ENCODE peak calls at places on chromosomes 7 and 10, in seven cellular contexts. One of them, this sample, is unnamed.
A peak's percentile ranks its signal among the peaks of the same experiment; 100 is the strongest.

GRCh38 chr10:101658910-101659309 is 36.1 kb downstream of the FBXW4 start:
- DNase-seq in activated CD8-positive, alpha-beta T cell treated with anti-CD3 and anti-CD28 coated beads, Interleukin-2, amount 10 ng/mL, durations not matched to agents 7 days and 5 days: no peak
- DNase-seq in A172: no peak
- DNase-seq in adipocyte: no peak
- DNase-seq in GM03348: no peak
- DNase-seq in NCI-H460: no peak
- DNase-seq in adrenal gland: no peak
- DNase-seq in this sample: no peak

GRCh38 chr10:97718178-97718577 is 4.6 kb downstream of the MARVELD1 start:
- DNase-seq in activated CD8-positive, alpha-beta T cell treated with anti-CD3 and anti-CD28 coated beads, Interleukin-2, amount 10 ng/mL, durations not matched to agents 7 days and 5 days: no peak
- DNase-seq in A172: no peak
- DNase-seq in adipocyte: no peak
- DNase-seq in GM03348: no peak
- DNase-seq in NCI-H460: no peak
- DNase-seq in adrenal gland: no peak
- DNase-seq in this sample: peak; percentile 76

GRCh38 chr10:72242675-72243074 is 26.6 kb upstream of the ASCC1 start:
- DNase-seq in activated CD8-positive, alpha-beta T cell treated with anti-CD3 and anti-CD28 coated beads, Interleukin-2, amount 10 ng/mL, durations not matched to agents 7 days and 5 days: no peak
- DNase-seq in A172: no peak
- DNase-seq in adipocyte: peak; percentile 36
- DNase-seq in GM03348: no peak
- DNase-seq in NCI-H460: no peak
- DNase-seq in adrenal gland: peak; percentile 83
- DNase-seq in this sample: no peak

GRCh38 chr7:7938471-7938870 is 30.1 kb upstream of the GLCCI1 start:
- DNase-seq in activated CD8-positive, alpha-beta T cell treated with anti-CD3 and anti-CD28 coated beads, Interleukin-2, amount 10 ng/mL, durations not matched to agents 7 days and 5 days: no peak
- DNase-seq in A172: no peak
- DNase-seq in adipocyte: no peak
- DNase-seq in GM03348: no peak
- DNase-seq in NCI-H460: no peak
- DNase-seq in adrenal gland: no peak
- DNase-seq in this sample: no peak

GRCh38 chr7:45890902-45891461 is 2.7 kb downstream of the IGFBP1 start:
- DNase-seq in activated CD8-positive, alpha-beta T cell treated with anti-CD3 and anti-CD28 coated beads, Interleukin-2, amount 10 ng/mL, durations not matched to agents 7 days and 5 days: peak; percentile 20
- DNase-seq in A172: peak; percentile 57
- DNase-seq in adipocyte: peak; percentile 84
- DNase-seq in GM03348: peak; percentile 74
- DNase-seq in NCI-H460: peak; percentile 47
- DNase-seq in adrenal gland: no peak
- DNase-seq in this sample: no peak

GRCh38 chr7:2008936-2009540 is 223.7 kb downstream of the MAD1L1 start:
- DNase-seq in activated CD8-positive, alpha-beta T cell treated with anti-CD3 and anti-CD28 coated beads, Interleukin-2, amount 10 ng/mL, durations not matched to agents 7 days and 5 days: no peak
- DNase-seq in A172: no peak
- DNase-seq in adipocyte: no peak
- DNase-seq in GM03348: no peak
- DNase-seq in NCI-H460: no peak
- DNase-seq in adrenal gland: no peak
- DNase-seq in this sample: peak; percentile 50

GRCh38 chr10:8035641-8036520 is 18.6 kb upstream of the GATA3 start:
- DNase-seq in activated CD8-positive, alpha-beta T cell treated with anti-CD3 and anti-CD28 coated beads, Interleukin-2, amount 10 ng/mL, durations not matched to agents 7 days and 5 days: no peak
- DNase-seq in A172: no peak
- DNase-seq in adipocyte: no peak
- DNase-seq in GM03348: no peak
- DNase-seq in NCI-H460: no peak
- DNase-seq in adrenal gland: no peak
- DNase-seq in this sample: no peak

GRCh38 chr10:71600856-71601255 is 118.7 kb downstream of the C10orf105 start:
- DNase-seq in activated CD8-positive, alpha-beta T cell treated with anti-CD3 and anti-CD28 coated beads, Interleukin-2, amount 10 ng/mL, durations not matched to agents 7 days and 5 days: no peak
- DNase-seq in A172: peak; percentile 89
- DNase-seq in adipocyte: peak; percentile 79
- DNase-seq in GM03348: peak; percentile 87
- DNase-seq in NCI-H460: no peak
- DNase-seq in adrenal gland: peak; percentile 27
- DNase-seq in this sample: no peak

GRCh38 chr10:73110345-73110849 is at the start of gene NUDT13:
- DNase-seq in activated CD8-positive, alpha-beta T cell treated with anti-CD3 and anti-CD28 coated beads, Interleukin-2, amount 10 ng/mL, durations not matched to agents 7 days and 5 days: peak; percentile 58
- DNase-seq in A172: peak; percentile 88
- DNase-seq in adipocyte: peak; percentile 88
- DNase-seq in GM03348: peak; percentile 77
- DNase-seq in NCI-H460: peak; percentile 75
- DNase-seq in adrenal gland: peak; percentile 78
- DNase-seq in this sample: peak; percentile 86

GRCh38 chr10:129744134-129744895 is 219.8 kb downstream of the EBF3 start:
- DNase-seq in activated CD8-positive, alpha-beta T cell treated with anti-CD3 and anti-CD28 coated beads, Interleukin-2, amount 10 ng/mL, durations not matched to agents 7 days and 5 days: peak; percentile 11
- DNase-seq in A172: no peak
- DNase-seq in adipocyte: no peak
- DNase-seq in GM03348: no peak
- DNase-seq in NCI-H460: no peak
- DNase-seq in adrenal gland: no peak
- DNase-seq in this sample: peak; percentile 31

GRCh38 chr7:55065511-55066229 is 46.9 kb downstream of the EGFR start:
- DNase-seq in activated CD8-positive, alpha-beta T cell treated with anti-CD3 and anti-CD28 coated beads, Interleukin-2, amount 10 ng/mL, durations not matched to agents 7 days and 5 days: no peak
- DNase-seq in A172: peak; percentile 100
- DNase-seq in adipocyte: peak; percentile 89
- DNase-seq in GM03348: peak; percentile 71
- DNase-seq in NCI-H460: peak; percentile 56
- DNase-seq in adrenal gland: peak; percentile 65
- DNase-seq in this sample: peak; percentile 85

GRCh38 chr10:72261323-72262018 is 12.3 kb upstream of the DDIT4 start:
- DNase-seq in activated CD8-positive, alpha-beta T cell treated with anti-CD3 and anti-CD28 coated beads, Interleukin-2, amount 10 ng/mL, durations not matched to agents 7 days and 5 days: peak; percentile 80
- DNase-seq in A172: no peak
- DNase-seq in adipocyte: no peak
- DNase-seq in GM03348: no peak
- DNase-seq in NCI-H460: peak; percentile 28
- DNase-seq in adrenal gland: peak; percentile 51
- DNase-seq in this sample: peak; percentile 75

GRCh38 chr10:60521974-60522405 is 132.3 kb upstream of the ANK3 start:
- DNase-seq in activated CD8-positive, alpha-beta T cell treated with anti-CD3 and anti-CD28 coated beads, Interleukin-2, amount 10 ng/mL, durations not matched to agents 7 days and 5 days: no peak
- DNase-seq in A172: peak; percentile 86
- DNase-seq in adipocyte: peak; percentile 72
- DNase-seq in GM03348: peak; percentile 43
- DNase-seq in NCI-H460: no peak
- DNase-seq in adrenal gland: no peak
- DNase-seq in this sample: peak; percentile 65

GRCh38 chr7:44700322-44700721 is 48.3 kb upstream of the ZMIZ2 start:
- DNase-seq in activated CD8-positive, alpha-beta T cell treated with anti-CD3 and anti-CD28 coated beads, Interleukin-2, amount 10 ng/mL, durations not matched to agents 7 days and 5 days: no peak
- DNase-seq in A172: no peak
- DNase-seq in adipocyte: no peak
- DNase-seq in GM03348: no peak
- DNase-seq in NCI-H460: no peak
- DNase-seq in adrenal gland: no peak
- DNase-seq in this sample: no peak

GRCh38 chr10:99232357-99232999 is 3.2 kb downstream of the HPSE2 start:
- DNase-seq in activated CD8-positive, alpha-beta T cell treated with anti-CD3 and anti-CD28 coated beads, Interleukin-2, amount 10 ng/mL, durations not matched to agents 7 days and 5 days: no peak
- DNase-seq in A172: no peak
- DNase-seq in adipocyte: peak; percentile 10
- DNase-seq in GM03348: no peak
- DNase-seq in NCI-H460: no peak
- DNase-seq in adrenal gland: no peak
- DNase-seq in this sample: peak; percentile 63